ENCODE peak calls at places on chromosomes 12 and 14, in seven cellular contexts. Q is brain microvascular endothelial cell; R is CD8-positive, alpha-beta T cell; Z is mammary epithelial cell; U is progenitor cell of endocrine pancreas; C is HFF-Myc; I is ovary. J is an unnamed sample.

GRCh38 chr12:127179199-127179598 is 1087.8 kb upstream of the TMEM132C start:
- DNase-seq in Q (no peak), R (no peak), Z (peak; percentile 21), U (no peak), C (no peak), I (no peak), J (no peak)

GRCh38 chr12:127636881-127637280 is 630.1 kb upstream of the TMEM132C start:
- DNase-seq in Q (no peak), R (no peak), Z (no peak), U (no peak), C (no peak), I (no peak), J (no peak)

GRCh38 chr12:126454581-126454980 is 1389.3 kb downstream of the AACS start:
- DNase-seq in Q (no peak), R (no peak), Z (no peak), U (no peak), C (no peak), I (no peak), J (no peak)

GRCh38 chr14:64098120-64098519 is 196.1 kb downstream of the ESR2 start:
- DNase-seq in Q (no peak), R (no peak), Z (no peak), U (no peak), C (no peak), I (no peak), J (peak; percentile 60)

GRCh38 chr12:67456281-67456918 is 187.2 kb downstream of the CAND1 start:
- DNase-seq in Q (peak; percentile 65), R (no peak), Z (peak; percentile 64), U (no peak), C (peak; percentile 88), I (peak; percentile 64), J (no peak)

GRCh38 chr14:20143911-20144310 is 5.3 kb downstream of the OR4N5 start:
- DNase-seq in Q (no peak), R (no peak), Z (no peak), U (no peak), C (no peak), I (no peak), J (no peak)

GRCh38 chr12:100987552-100988277 is 193.1 kb downstream of the ANO4 start:
- DNase-seq in Q (peak; percentile 4), R (no peak), Z (peak; percentile 48), U (peak; percentile 16), C (peak; percentile 24), I (no peak), J (no peak)

GRCh38 chr14:57870686-57871457 is 5.0 kb upstream of the SLC35F4 start:
- DNase-seq in Q (no peak), R (no peak), Z (no peak), U (no peak), C (no peak), I (no peak), J (no peak)

GRCh38 chr12:29242921-29243431 is 93.9 kb downstream of the FAR2 start:
- DNase-seq in Q (no peak), R (no peak), Z (no peak), U (no peak), C (no peak), I (no peak), J (no peak)

GRCh38 chr12:19131020-19131431 is 1.5 kb downstream of the PLEKHA5 start:
- DNase-seq in Q (no peak), R (no peak), Z (peak; percentile 88), U (peak; percentile 39), C (no peak), I (no peak), J (peak; percentile 44)

GRCh38 chr14:105499256-105500035 is 8.4 kb downstream of the TEDC1 start:
- DNase-seq in Q (no peak), R (no peak), Z (no peak), U (no peak), C (no peak), I (no peak), J (no peak)

GRCh38 chr12:40959041-40959440 is 229.1 kb upstream of the PDZRN4 start:
- DNase-seq in Q (no peak), R (no peak), Z (peak; percentile 71), U (no peak), C (no peak), I (no peak), J (no peak)

GRCh38 chr12:113002676-113003075 is 24.4 kb downstream of the OAS2 start:
- DNase-seq in Q (no peak), R (no peak), Z (no peak), U (no peak), C (no peak), I (no peak), J (no peak)

GRCh38 chr14:61472801-61473376 is 151.5 kb downstream of the PRKCH start:
- DNase-seq in Q (peak; percentile 49), R (peak; percentile 73), Z (no peak), U (no peak), C (no peak), I (no peak), J (no peak)

GRCh38 chr12:2679068-2679815 is 115.5 kb upstream of the FKBP4 start:
- DNase-seq in Q (no peak), R (no peak), Z (no peak), U (no peak), C (no peak), I (no peak), J (no peak)

GRCh38 chr14:29255692-29256091 is 489.1 kb downstream of the FOXG1 start:
- DNase-seq in Q (no peak), R (no peak), Z (no peak), U (no peak), C (no peak), I (no peak), J (no peak)

GRCh38 chr12:32402170-32402569 is 2.8 kb downstream of the FGD4 start:
- DNase-seq in Q (no peak), R (no peak), Z (no peak), U (no peak), C (no peak), I (no peak), J (no peak)
- TF ChIP-seq CTCF in Q (no peak), R (no peak), Z (no peak), U (peak; percentile 6), C (no peak), I (no peak), J (no peak)

DNA sequence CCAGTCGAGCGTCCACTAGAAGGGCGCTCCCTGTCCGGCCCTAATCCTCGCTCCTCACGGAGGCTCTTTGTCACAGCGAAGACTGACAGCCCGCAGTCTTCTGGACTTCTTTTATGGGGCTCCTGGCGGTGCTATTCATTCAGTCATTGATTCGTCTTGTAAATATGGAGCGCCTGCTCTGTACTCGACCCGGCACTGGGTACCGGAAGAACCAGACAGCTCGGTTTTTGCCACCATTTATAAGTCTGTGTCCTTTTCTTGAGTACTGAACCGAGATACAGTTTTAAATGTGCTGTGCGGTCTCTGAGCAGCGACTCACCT is 570 bp downstream of the DMAC2L start:
- DNase-seq in Q (no peak), R (no peak), Z (no peak), U (no peak), C (no peak), I (no peak), J (no peak)
- TF ChIP-seq CTCF in Q (peak; percentile 6), R (no peak), Z (no peak), U (no peak), C (no peak), I (no peak), J (no peak)

GRCh38 chr12:120495189-120495722 is 657 bp upstream of the DYNLL1 start:
- DNase-seq in Q (no peak), R (no peak), Z (peak; percentile 6), U (no peak), C (no peak), I (no peak), J (no peak)

GRCh38 chr12:120497524-120498150 is 1.7 kb downstream of the DYNLL1 start:
- DNase-seq in Q (peak; percentile 26), R (no peak), Z (no peak), U (no peak), C (no peak), I (no peak), J (peak; percentile 24)

GRCh38 chr12:120498870-120499515 is 3.1 kb downstream of the DYNLL1 start:
- DNase-seq in Q (no peak), R (no peak), Z (no peak), U (no peak), C (no peak), I (no peak), J (no peak)

GRCh38 chr12:120495723-120496352 is at the start of gene DYNLL1:
- DNase-seq in Q (peak; percentile 95), R (peak; percentile 97), Z (peak; percentile 94), U (peak; percentile 96), C (peak; percentile 94), I (peak; percentile 98), J (peak; percentile 98)

DNA sequence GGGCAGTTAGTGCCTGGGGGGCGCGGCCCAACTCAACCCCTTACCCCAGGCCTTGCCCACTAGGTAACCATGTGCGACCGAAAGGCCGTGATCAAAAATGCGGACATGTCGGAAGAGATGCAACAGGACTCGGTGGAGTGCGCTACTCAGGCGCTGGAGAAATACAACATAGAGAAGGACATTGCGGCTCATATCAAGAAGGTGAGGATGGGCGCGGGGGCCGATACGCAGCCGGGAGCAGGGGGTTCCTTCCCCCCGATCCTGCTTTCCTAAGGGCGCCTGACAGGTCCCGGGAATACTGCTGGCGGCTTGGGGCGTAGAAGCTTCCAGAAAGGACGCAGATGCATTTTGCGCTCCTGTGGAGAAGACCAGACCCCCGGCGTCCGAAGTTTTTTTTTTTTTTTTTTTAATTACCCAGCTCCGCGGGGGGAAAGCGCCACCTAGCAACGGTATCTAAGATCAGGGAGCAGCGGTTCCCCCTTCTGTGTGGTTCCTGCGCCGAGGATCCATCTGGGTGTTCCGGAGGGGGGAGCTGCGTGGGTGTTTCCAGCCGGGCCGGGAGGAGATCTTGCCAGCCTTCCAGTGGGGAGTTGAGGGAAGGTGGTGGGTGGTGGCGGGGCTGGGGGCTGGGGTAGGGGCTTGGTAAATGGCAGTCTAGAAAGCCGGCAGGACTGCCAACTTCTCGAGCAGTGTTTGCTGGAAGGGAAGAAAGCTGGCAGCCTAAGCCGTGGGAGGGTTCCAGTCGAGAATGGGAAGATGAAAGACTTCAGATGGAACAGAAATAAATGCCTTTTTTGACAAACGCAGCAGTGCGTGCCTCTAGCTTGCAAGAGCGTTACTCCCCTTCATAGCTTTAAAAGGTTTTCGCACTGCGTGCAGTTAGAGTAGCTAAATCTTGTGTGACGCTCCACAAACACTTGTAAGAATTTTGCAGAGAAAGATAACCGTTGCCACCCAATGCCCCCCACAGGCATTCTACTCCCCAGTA is 734 bp downstream of the DYNLL1 start:
- DNase-seq in Q (peak; percentile 47), R (peak; percentile 60), Z (peak; percentile 44), U (peak; percentile 13), C (peak; percentile 11), I (peak; percentile 73), J (peak; percentile 73)
- TF ChIP-seq CTCF in Q (no peak), R (no peak), Z (no peak), U (no peak), C (no peak), I (no peak), J (no peak)

DNA sequence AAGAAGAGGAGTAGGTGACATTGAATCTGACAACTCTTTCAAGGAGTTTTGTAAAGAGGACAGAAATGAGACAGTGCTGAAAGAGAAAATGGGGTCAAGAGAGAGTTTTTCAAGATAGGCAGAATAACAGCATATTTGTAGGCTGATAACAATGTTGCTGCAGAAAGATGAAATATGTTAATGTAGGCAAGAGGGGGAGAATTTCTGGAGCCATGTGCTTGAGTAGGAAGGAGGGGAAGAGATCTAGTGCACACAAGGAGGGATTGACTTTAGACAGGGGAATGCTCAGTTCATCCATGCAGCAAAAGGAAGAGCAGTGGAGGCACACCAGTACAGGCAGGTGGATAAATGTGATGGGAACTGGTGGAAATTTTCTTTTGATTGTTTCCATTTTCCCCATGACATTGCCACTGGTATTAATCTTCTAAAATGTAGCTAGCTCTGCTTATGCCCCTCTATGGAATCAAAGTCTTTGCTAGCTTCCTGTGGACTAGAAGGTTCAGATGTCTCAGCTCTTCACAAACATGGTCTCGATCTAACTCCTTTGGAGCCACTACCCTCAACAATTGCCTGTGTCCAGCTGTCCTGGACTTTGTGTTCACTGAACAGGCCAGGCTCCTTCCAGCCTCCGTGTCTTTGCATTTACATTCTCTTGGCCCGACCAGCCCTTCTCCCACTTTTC is 9.1 kb downstream of the PROX2 start:
- DNase-seq in Q (no peak), R (no peak), Z (no peak), U (no peak), C (no peak), I (no peak), J (no peak)
- TF ChIP-seq CTCF in Q (no peak), R (no peak), Z (no peak), U (no peak), C (no peak), I (no peak), J (no peak)